ENCODE peak calls at places on chromosomes 6 and 20, in four cellular contexts. W, J, P and U are unnamed samples.

GRCh38 chr20:24502184-24502583 is 32.8 kb downstream of the SYNDIG1 start:
- DNase-seq in W (peak; percentile 84), J (no peak), P (no peak), U (no peak)

GRCh38 chr6:116973992-116974391 is 97.0 kb downstream of the RFX6 start:
- DNase-seq in W (no peak), J (no peak), P (no peak), U (no peak)

GRCh38 chr20:36197271-36197670 is 39.0 kb upstream of the AAR2 start:
- DNase-seq in W (no peak), J (no peak), P (no peak), U (no peak)

GRCh38 chr20:46158476-46158987 is 40.4 kb downstream of the CD40 start:
- DNase-seq in W (no peak), J (no peak), P (no peak), U (no peak)

GRCh38 chr6:22399693-22400092 is 102.9 kb upstream of the PRL start:
- DNase-seq in W (peak; percentile 65), J (no peak), P (peak; percentile 6), U (no peak)

GRCh38 chr6:22250486-22250885 is 46.4 kb downstream of the PRL start:
- DNase-seq in W (no peak), J (no peak), P (no peak), U (no peak)

GRCh38 chr20:35698298-35699126 is 640 bp downstream of the NFS1 start:
- DNase-seq in W (peak; percentile 21), J (peak; percentile 64), P (peak; percentile 28), U (peak; percentile 31)

GRCh38 chr6:27076116-27076515 is 171.4 kb upstream of the PRSS16 start:
- DNase-seq in W (no peak), J (no peak), P (no peak), U (no peak)

GRCh38 chr20:7346562-7346961 is 579.1 kb downstream of the BMP2 start:
- DNase-seq in W (no peak), J (no peak), P (no peak), U (no peak)

GRCh38 chr6:38234141-38234540 is 405.6 kb downstream of the BTBD9 start:
- DNase-seq in W (no peak), J (no peak), P (no peak), U (no peak)
- TF ChIP-seq CTCF in W (no peak), J (no peak), P (no peak), U (no peak)

GRCh38 chr6:138692058-138692977 is 81.3 kb upstream of the CCDC28A start:
- DNase-seq in W (peak; percentile 57), J (peak; percentile 57), P (peak; percentile 68), U (peak; percentile 53)

GRCh38 chr6:138690975-138691594 is 82.5 kb upstream of the CCDC28A start:
- DNase-seq in W (no peak), J (no peak), P (no peak), U (no peak)

GRCh38 chr6:138691595-138692057 is 81.9 kb upstream of the CCDC28A start:
- DNase-seq in W (peak; percentile 91), J (no peak), P (peak; percentile 66), U (no peak)

GRCh38 chr6:138688580-138688979 is 85.0 kb upstream of the CCDC28A start:
- DNase-seq in W (no peak), J (no peak), P (no peak), U (no peak)

DNA sequence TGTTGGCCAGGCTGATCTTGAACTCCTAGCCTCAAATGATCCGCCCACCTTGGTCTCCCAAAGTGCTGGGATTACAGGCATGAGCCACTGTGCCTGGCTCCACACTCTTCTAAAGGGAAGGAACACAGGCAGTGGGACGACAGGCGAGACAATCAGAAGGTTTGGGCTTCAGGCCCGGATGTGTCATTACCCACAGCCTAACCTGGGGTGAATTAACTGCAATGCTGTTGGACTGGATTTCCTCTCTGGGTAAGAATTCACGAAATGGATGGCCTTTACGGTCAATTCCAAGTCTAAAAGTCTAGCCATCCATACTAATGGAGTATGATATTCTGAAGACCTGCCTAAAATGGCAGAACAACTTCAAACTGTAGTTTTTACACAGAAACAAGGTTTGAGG is 83.7 kb upstream of the CCDC28A start:
- DNase-seq in W (peak; percentile 88), J (no peak), P (no peak), U (no peak)
- H3K27ac ChIP-seq in W (no peak overlapping the region), J (no peak overlapping the region), P (no peak overlapping the region), U (no peak overlapping the region)

DNA sequence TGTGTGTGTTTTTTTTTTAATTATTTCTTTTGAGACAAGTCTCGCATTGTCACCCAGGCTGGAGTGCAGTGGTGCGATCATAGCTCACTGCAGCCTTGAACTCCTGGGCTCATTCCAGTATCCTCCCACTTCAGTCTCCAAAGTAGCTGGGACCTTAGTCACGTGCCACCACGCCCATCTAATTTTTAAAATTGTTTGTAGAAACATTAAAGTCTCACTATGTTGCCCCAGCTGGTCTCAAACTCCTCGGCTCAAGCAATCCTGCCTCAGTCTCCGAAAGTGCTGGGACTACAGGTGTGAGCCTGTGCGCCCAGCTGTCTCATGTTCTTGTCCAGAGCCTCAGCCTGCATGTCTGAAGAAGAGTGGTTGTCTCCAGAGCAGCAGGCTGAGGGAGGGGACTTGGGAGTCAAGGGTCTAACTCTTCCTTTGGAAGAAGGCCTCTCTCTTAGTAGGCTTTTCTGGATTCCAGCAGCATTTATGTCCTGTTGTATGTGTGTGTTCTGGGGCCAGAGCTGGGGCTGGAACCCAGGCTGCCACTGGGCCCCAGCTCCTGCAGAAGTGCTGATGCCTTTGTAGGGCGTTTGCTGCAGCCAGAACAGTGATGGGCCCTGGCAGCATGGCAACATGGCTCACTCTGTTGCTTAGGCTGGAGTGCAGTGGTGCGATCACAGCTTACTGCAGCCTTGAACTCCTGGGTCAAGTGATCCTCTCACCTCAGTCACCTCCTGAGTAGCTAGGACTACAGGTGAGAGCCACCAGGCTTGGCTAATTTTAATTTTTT is 5.4 kb downstream of the DNMT3B start:
- DNase-seq in W (no peak), J (no peak), P (no peak), U (no peak)
- H4K20me1 ChIP-seq in W (no peaks in the 10 kb centered on the region), J (peaks cover 7% of the 10 kb centered on the region), P (no peaks in the 10 kb centered on the region), U (peaks cover 4% of the 10 kb centered on the region)

GRCh38 chr6:76683985-76684384 is 611.5 kb upstream of the IMPG1 start:
- DNase-seq in W (no peak), J (no peak), P (no peak), U (no peak)

GRCh38 chr6:76681781-76682180 is 609.3 kb upstream of the IMPG1 start:
- DNase-seq in W (peak; percentile 3), J (no peak), P (peak; percentile 82), U (no peak)

GRCh38 chr6:76684881-76685280 is 612.4 kb upstream of the IMPG1 start:
- DNase-seq in W (no peak), J (no peak), P (no peak), U (no peak)

GRCh38 chr6:76677017-76677416 is 604.6 kb upstream of the IMPG1 start:
- DNase-seq in W (no peak), J (no peak), P (no peak), U (no peak)

DNA sequence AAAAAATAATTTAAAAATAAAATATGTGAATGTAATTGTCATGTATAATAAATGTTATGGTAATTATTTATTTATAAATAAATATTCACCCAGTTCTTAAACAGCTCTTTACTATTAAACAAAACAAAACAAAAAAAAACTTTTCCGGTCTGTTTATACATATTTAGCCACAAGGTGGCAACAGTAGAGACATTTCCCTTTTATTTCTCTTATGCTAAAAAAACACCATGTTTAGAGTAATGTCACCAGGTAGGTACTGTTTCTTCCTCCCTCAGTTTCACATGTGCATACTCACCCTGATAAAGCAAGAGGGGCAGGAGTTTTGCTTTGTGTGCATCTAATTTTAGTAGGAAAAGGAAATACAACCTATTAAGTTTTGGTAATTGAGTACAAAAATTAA is 610.4 kb upstream of the IMPG1 start:
- DNase-seq in W (peak; percentile 4), J (peak; percentile 2), P (peak; percentile 40), U (peak; percentile 16)
- TF ChIP-seq CTCF in W (no peak), J (no peak), P (no peak), U (peak; percentile 73)

GRCh38 chr6:86822747-86823146 is 114.6 kb upstream of the HTR1E start:
- DNase-seq in W (no peak), J (no peak), P (no peak), U (no peak)

GRCh38 chr6:86820750-86821149 is 116.6 kb upstream of the HTR1E start:
- DNase-seq in W (no peak), J (no peak), P (no peak), U (peak; percentile 2)

DNA sequence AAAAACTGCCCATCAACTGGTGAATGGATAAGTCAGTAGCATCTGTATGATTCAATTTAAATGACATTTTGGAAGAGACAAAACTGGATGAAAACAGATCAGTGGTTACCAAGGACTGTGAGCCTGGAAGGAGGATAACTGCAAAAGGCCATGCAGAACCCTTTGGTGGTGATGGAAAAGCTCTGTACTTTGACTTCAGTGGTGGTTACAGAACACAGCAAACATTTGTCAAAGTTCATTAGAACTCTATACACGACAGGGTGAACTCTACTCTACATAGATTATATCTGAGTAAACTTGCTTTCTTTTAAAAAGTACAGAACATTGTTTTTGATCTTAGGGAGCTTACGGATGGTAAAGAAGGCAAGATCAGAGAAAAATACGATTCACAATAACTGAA is 111.9 kb upstream of the HTR1E start:
- DNase-seq in W (no peak), J (no peak), P (no peak), U (no peak)
- H3K27ac ChIP-seq in W (no peak overlapping the region), J (no peak overlapping the region), P (no peak overlapping the region), U (no peak overlapping the region)

DNA sequence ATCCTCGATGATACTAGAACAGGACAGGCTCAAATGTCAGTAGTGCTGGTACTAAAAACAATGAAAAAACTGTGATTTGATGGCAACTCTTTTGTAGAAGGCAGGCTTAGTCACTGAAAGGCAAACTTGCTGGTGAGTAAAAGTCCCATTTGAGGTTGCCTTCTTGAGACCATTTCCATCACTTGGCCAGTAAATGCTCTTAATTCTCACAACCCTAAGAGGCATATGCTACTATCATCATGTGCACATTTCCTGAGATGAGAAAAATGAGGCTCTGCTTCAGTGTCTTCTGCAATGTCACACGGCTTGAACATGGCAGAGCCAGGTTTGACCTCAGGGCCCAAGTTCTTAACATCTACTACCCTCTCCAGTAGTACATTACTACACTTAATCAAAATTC is 9.9 kb downstream of the AKIRIN2 start:
- DNase-seq in W (no peak), J (no peak), P (no peak), U (no peak)
- H4K20me1 ChIP-seq in W (no peaks in the 10 kb centered on the region), J (peaks cover 20% of the 10 kb centered on the region), P (peaks cover 15% of the 10 kb centered on the region), U (peaks cover 37% of the 10 kb centered on the region)

DNA sequence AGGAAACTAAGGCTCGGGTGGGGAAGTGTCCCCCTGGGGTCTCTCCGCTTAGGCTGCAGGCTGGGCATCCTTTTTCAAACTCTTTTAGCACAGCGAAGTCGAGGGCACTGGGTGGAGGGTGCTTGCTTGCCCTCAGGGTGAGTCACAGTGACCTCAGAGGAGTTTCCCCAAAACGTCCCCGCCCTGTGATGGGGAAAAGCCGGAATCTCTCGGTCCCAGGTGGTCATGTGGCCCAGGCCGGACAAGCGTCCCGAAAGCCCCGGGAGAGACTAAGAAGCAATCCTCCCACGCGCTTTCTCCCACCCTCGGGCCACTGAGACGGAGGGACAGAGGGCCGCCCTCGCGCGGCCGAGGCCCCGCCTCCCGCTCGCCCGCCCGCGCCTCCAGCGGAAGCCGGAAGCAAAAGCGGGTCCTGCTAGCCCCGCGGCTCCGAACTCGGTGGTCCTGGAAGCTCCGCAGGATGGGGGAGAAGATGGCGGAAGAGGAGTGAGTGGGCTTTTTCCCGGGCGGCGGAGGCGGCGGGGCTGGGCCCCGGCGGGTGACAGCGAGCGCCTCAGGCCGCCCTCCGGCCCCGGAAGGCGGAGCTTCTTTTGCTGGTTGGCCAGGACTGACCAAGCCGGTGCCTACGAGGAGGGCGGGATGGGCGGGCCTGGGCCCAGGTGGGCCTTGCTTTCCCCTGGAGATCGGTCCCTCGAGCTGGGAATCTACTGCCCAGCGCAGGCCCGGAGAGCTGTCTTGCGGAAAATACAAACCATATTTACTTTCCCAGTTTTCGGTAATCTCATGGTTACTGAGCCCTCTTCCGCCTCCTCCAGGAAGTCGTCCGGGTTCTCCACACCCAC is at the start of gene SLC9A8:
- DNase-seq in W (peak; percentile 82), J (peak; percentile 96), P (peak; percentile 87), U (peak; percentile 92)
- TF ChIP-seq CTCF in W (no peak), J (peak; percentile 53), P (peak; percentile 27), U (no peak)

GRCh38 chr6:56986611-56987010 is 31.7 kb downstream of the BEND6 start:
- DNase-seq in W (no peak), J (no peak), P (no peak), U (no peak)
- H3K27ac ChIP-seq in W (no peak overlapping the region), J (no peak overlapping the region), P (no peak overlapping the region), U (no peak overlapping the region)